ENCODE peak calls at places on chromosome 4, in six cellular contexts. M, C, R, E, B and W are unnamed samples.

GRCh38 chr4:26069218-26069617 is 155.2 kb downstream of the SMIM20 start:
- DNase-seq in M (no peak), C (no peak), R (peak; percentile 47), E (no peak), B (no peak), W (no peak)

GRCh38 chr4:188387134-188387791 is 248.0 kb downstream of the TRIML1 start:
- DNase-seq in M (no peak), C (no peak), R (no peak), E (no peak), B (no peak), W (no peak)

GRCh38 chr4:6105311-6105911 is 87.2 kb upstream of the C4orf50 start:
- DNase-seq in M (no peak), C (peak; percentile 2), R (no peak), E (no peak), B (no peak), W (no peak)

GRCh38 chr4:6742989-6743388 is 27.0 kb downstream of the BLOC1S4 start:
- DNase-seq in M (no peak), C (no peak), R (no peak), E (no peak), B (no peak), W (no peak)

GRCh38 chr4:6771229-6771671 is 11.3 kb upstream of the KIAA0232 start:
- DNase-seq in M (no peak), C (peak; percentile 80), R (no peak), E (no peak), B (peak; percentile 48), W (no peak)

GRCh38 chr4:103478210-103478609 is 241.6 kb downstream of the TACR3 start:
- DNase-seq in M (no peak), C (no peak), R (no peak), E (no peak), B (no peak), W (no peak)

GRCh38 chr4:58734030-58734673 is 1624.0 kb upstream of the IGFBP7 start:
- DNase-seq in M (no peak), C (no peak), R (no peak), E (no peak), B (no peak), W (no peak)

GRCh38 chr4:152454398-152455011 is 81.4 kb downstream of the FBXW7 start:
- DNase-seq in M (no peak), C (no peak), R (peak; percentile 17), E (no peak), B (no peak), W (no peak)

GRCh38 chr4:113555868-113556267 is 205.7 kb downstream of the CAMK2D start:
- DNase-seq in M (no peak), C (peak; percentile 40), R (no peak), E (no peak), B (no peak), W (no peak)

GRCh38 chr4:48341776-48342558 is 638 bp downstream of the SLAIN2 start:
- DNase-seq in M (no peak), C (peak; percentile 59), R (peak; percentile 46), E (peak; percentile 13), B (peak; percentile 38), W (no peak)

GRCh38 chr4:39855909-39856512 is 121.7 kb downstream of the PDS5A start:
- DNase-seq in M (no peak), C (no peak), R (no peak), E (no peak), B (no peak), W (no peak)

GRCh38 chr4:185868983-185869938 is 57.3 kb upstream of the SORBS2 start:
- DNase-seq in M (no peak), C (no peak), R (no peak), E (no peak), B (no peak), W (no peak)

GRCh38 chr4:155094421-155094820 is 114.0 kb upstream of the NPY2R start:
- DNase-seq in M (no peak), C (no peak), R (no peak), E (no peak), B (no peak), W (no peak)

GRCh38 chr4:115548123-115548522 is 434.7 kb upstream of the NDST4 start:
- DNase-seq in M (no peak), C (no peak), R (no peak), E (no peak), B (no peak), W (no peak)

GRCh38 chr4:123116412-123116811 is 194.0 kb upstream of the NUDT6 start:
- DNase-seq in M (no peak), C (no peak), R (no peak), E (no peak), B (no peak), W (no peak)

GRCh38 chr4:6463311-6464289 is 8.8 kb downstream of the PPP2R2C start:
- DNase-seq in M (no peak), C (no peak), R (no peak), E (no peak), B (no peak), W (peak; percentile 9)

GRCh38 chr4:5524900-5525299 is 183.5 kb downstream of the EVC2 start:
- DNase-seq in M (no peak), C (peak; percentile 12), R (peak; percentile 54), E (no peak), B (peak; percentile 86), W (no peak)

GRCh38 chr4:165709526-165709925 is 163.5 kb upstream of the TLL1 start:
- DNase-seq in M (no peak), C (no peak), R (no peak), E (no peak), B (no peak), W (no peak)

GRCh38 chr4:140935259-140935658 is 179.1 kb upstream of the TBC1D9 start:
- DNase-seq in M (no peak), C (peak; percentile 44), R (no peak), E (no peak), B (no peak), W (no peak)

GRCh38 chr4:151561551-151562256 is 152.7 kb downstream of the FHIP1A start:
- DNase-seq in M (no peak), C (no peak), R (no peak), E (no peak), B (no peak), W (no peak)

GRCh38 chr4:87844476-87844875 is 11.7 kb downstream of the MEPE start:
- DNase-seq in M (no peak), C (no peak), R (no peak), E (no peak), B (no peak), W (no peak)

GRCh38 chr4:103375278-103375677 is 177.1 kb upstream of the CENPE start:
- DNase-seq in M (no peak), C (no peak), R (no peak), E (no peak), B (no peak), W (no peak)

GRCh38 chr4:5968246-5968645 is 50.0 kb downstream of the C4orf50 start:
- DNase-seq in M (no peak), C (no peak), R (no peak), E (no peak), B (no peak), W (no peak)

GRCh38 chr4:10593130-10593529 is 91.4 kb downstream of the CLNK start:
- DNase-seq in M (no peak), C (no peak), R (no peak), E (no peak), B (no peak), W (no peak)

GRCh38 chr4:89248879-89249281 is 58.7 kb downstream of the GPRIN3 start:
- DNase-seq in M (no peak), C (no peak), R (peak; percentile 89), E (no peak), B (no peak), W (no peak)

GRCh38 chr4:152307669-152308068 is 228.2 kb downstream of the FBXW7 start:
- DNase-seq in M (no peak), C (no peak), R (peak; percentile 32), E (no peak), B (no peak), W (no peak)

GRCh38 chr4:27189683-27190082 is 329.0 kb downstream of the STIM2 start:
- DNase-seq in M (no peak), C (no peak), R (no peak), E (no peak), B (no peak), W (no peak)

GRCh38 chr4:189792819-189793618 is 147.7 kb upstream of the FRG1 start:
- DNase-seq in M (peak; percentile 38), C (peak; percentile 40), R (peak; percentile 78), E (peak; percentile 35), B (peak; percentile 69), W (no peak)

GRCh38 chr4:24535399-24535798 is 49.0 kb downstream of the DHX15 start:
- DNase-seq in M (no peak), C (no peak), R (no peak), E (no peak), B (no peak), W (no peak)

GRCh38 chr4:13938299-13938698 is 310.8 kb upstream of the BOD1L1 start:
- DNase-seq in M (no peak), C (no peak), R (no peak), E (no peak), B (no peak), W (no peak)

GRCh38 chr4:168551211-168551610 is 54.4 kb downstream of the PALLD start:
- DNase-seq in M (no peak), C (no peak), R (no peak), E (no peak), B (no peak), W (no peak)

GRCh38 chr4:188246488-188246887 is 107.2 kb downstream of the TRIML1 start:
- DNase-seq in M (no peak), C (no peak), R (no peak), E (no peak), B (no peak), W (no peak)

GRCh38 chr4:186765673-186766546 is 42.3 kb upstream of the FAT1 start:
- DNase-seq in M (no peak), C (no peak), R (no peak), E (no peak), B (peak; percentile 80), W (no peak)

GRCh38 chr4:80153800-80154546 is 43.3 kb upstream of the PRDM8 start:
- DNase-seq in M (no peak), C (no peak), R (no peak), E (no peak), B (no peak), W (no peak)

GRCh38 chr4:159292137-159292896 is 189.4 kb downstream of the RAPGEF2 start:
- DNase-seq in M (no peak), C (no peak), R (no peak), E (no peak), B (no peak), W (no peak)

GRCh38 chr4:165922747-165923146 is 49.7 kb downstream of the TLL1 start:
- DNase-seq in M (no peak), C (no peak), R (peak; percentile 6), E (no peak), B (no peak), W (no peak)